ENCODE peak calls at places on chromosomes 1 and 21, in five cellular contexts. V is psoas muscle, N is cardiac muscle cell, A is neural progenitor cell, I is suprapubic skin. B is an unnamed sample. For H3K4me1, the result is how much of the 10 kb centered on the place peaks cover.

GRCh38 chr1:51575406-51576084 is 41.3 kb upstream of the OSBPL9 start:
- DNase-seq in V (no peak), N (no peak), A (no peak), I (no peak), B (no peak)

GRCh38 chr1:78069784-78070183 is 24.0 kb downstream of the GIPC2 start:
- DNase-seq in V (no peak), N (no peak), A (no peak), I (no peak), B (no peak)

GRCh38 chr1:214216779-214217178 is 64.2 kb upstream of the SMYD2 start:
- DNase-seq in V (no peak), N (no peak), A (no peak), I (no peak), B (no peak)

GRCh38 chr1:156160744-156161181 is 7.4 kb downstream of the SEMA4A start:
- DNase-seq in V (peak), N (peak), A (peak), I (peak), B (peak)

GRCh38 chr1:64038965-64039926 is 164.2 kb upstream of the UBE2U start:
- DNase-seq in V (peak), N (peak), A (peak), I (peak), B (no peak)

GRCh38 chr1:229433364-229434004 is 410 bp downstream of the ACTA1 start:
- DNase-seq in V (no peak), N (no peak), A (no peak), I (no peak), B (no peak)

GRCh38 chr1:100353073-100353801 is 931 bp downstream of the CDC14A start:
- DNase-seq in V (no peak), N (no peak), A (peak), I (no peak), B (peak)

GRCh38 chr1:207414606-207415108 is 39.5 kb upstream of the CR2 start:
- DNase-seq in V (no peak), N (no peak), A (no peak), I (no peak), B (no peak)

GRCh38 chr1:179876289-179876715 is 1.3 kb downstream of the TOR1AIP2 start:
- DNase-seq in V (no peak), N (no peak), A (no peak), I (no peak), B (no peak)

GRCh38 chr21:45950740-45951515 is 30.6 kb upstream of the COL6A1 start:
- DNase-seq in V (peak), N (no peak), A (no peak), I (peak), B (no peak)

GRCh38 chr1:32874860-32875793 is 4.4 kb upstream of the FNDC5 start:
- DNase-seq in V (no peak), N (no peak), A (no peak), I (no peak), B (no peak)

GRCh38 chr1:92902406-92902744 is 58.9 kb downstream of the DIPK1A start:
- DNase-seq in V (no peak), N (no peak), A (no peak), I (no peak), B (no peak)

GRCh38 chr1:92367496-92367895 is 68.6 kb downstream of the RPAP2 start:
- DNase-seq in V (no peak), N (no peak), A (no peak), I (no peak), B (no peak)

GRCh38 chr1:226737819-226738420 is 1.2 kb downstream of the ITPKB start:
- DNase-seq in V (peak), N (peak), A (peak), I (peak), B (peak)

DNA sequence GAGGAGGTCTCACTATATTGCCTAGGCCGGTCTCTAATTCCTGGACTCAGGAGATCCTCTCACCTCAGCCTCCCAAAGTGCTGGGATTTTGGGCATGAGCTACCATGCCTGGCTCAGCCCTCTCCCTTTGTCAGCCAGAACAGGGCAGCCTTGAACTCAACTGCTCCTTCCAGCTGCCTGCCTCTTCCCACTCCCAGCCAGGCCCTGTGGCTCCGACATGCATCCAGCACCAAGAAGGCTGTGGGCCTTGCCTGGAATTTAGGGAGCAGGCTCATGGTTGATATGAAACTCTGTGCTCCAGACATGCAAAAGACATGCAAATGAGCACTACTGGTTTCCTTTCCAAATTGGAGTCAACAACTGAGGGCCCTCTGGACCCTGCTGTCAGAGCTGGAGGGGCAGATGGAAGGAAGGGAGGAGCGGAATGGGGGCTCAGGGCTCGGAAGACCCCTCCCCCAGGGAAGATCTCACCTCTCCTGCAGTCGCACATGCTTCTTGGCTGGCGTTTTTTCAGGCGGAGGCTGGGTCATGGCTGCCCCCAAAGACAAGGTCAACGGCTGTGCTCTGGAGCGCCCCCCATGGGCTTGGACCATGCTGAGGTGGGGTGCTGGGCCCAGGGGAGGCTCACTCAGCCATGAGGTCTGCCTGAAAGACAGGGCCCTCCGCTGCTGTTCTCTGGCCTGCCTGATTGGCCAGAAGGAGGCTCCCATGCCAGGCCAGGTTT is 1.4 kb downstream of the PTPN7 start:
- DNase-seq in V (no peak), N (no peak), A (no peak), I (no peak), B (no peak)
- TF ChIP-seq CTCF in V (no peak), N (no peak), A (no peak), I (no peak), B (no peak)

DNA sequence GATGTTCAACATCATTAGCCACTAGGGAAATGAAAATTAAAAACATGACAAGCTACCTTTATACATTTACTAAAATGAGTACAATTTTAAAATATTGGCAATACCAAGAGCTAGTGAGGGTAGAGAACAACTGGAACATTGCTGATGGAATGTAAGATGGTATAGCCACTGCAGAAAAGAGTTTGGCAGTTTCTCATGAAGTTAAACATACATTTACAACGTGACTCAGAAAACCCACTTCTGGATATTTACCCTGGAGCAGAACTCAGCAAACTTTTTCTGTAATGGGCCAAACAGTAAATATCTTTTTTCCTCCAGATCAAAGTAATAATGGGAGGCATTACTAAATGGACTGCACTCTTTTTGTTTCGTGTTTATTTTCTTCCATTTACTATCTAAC is 22.1 kb downstream of the LPGAT1 start:
- DNase-seq in V (no peak), N (no peak), A (no peak), I (no peak), B (no peak)
- H3K4me3 ChIP-seq in V (no peak), N (no peak), A (no peak), I (no peak), B (no peak)

GRCh38 chr1:11938722-11939526 is 4.4 kb downstream of the PLOD1 start:
- DNase-seq in V (peak), N (no peak), A (no peak), I (no peak), B (no peak)

GRCh38 chr1:11931845-11932244 is 2.7 kb upstream of the PLOD1 start:
- DNase-seq in V (no peak), N (no peak), A (no peak), I (no peak), B (no peak)

GRCh38 chr1:11930571-11931445 is 3.7 kb upstream of the PLOD1 start:
- DNase-seq in V (no peak), N (no peak), A (no peak), I (no peak), B (no peak)

GRCh38 chr1:11934295-11935039 is at the start of gene PLOD1:
- DNase-seq in V (peak), N (peak), A (peak), I (peak), B (peak)

DNA sequence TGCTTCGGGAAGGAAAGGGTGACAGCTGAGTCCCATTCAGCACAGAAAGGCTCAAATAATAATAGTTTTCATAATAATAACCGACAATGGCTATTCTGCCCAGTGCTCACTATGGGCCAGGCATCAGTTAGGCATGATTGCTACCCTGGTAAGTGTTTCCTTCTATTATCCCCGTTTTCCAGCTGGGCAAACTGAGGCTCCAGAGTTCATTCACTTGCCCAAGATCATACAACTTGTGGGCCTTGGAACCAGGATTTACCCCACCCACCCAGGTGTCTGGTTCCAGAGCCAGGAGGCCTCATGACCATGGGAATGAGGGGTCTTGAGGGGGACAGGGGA is 492 bp downstream of the PLOD1 start:
- DNase-seq in V (no peak), N (no peak), A (no peak), I (no peak), B (no peak)
- H3K4me1 ChIP-seq in V (half or more), N (under half), A (under half), I (under half), B (under half)

DNA sequence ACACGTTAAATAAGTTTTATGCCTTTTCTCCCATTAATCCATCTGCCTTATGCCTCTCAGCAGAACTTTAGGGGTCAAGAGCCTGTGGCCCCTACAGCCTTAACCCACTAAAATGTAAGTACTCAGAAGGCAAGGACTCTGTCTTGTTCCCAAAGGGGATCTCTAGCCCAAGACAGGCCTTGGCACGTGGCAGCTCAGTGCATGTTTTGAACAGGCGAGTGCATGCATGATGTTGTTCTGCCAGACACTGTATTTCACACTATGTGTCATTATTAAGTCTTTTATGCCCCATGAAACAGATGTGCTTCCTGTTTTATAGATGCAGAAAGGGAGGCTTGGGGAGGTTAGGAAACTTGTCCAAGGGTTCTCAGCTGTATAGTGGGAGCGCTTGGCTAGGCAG is 102.8 kb downstream of the ETS2 start:
- DNase-seq in V (no peak), N (no peak), A (no peak), I (peak), B (no peak)
- TF ChIP-seq CTCF in V (no peak), N (no peak), A (no peak), I (no peak), B (no peak)

GRCh38 chr1:39899611-39900538 is 1.8 kb downstream of the MYCL start:
- DNase-seq in V (no peak), N (no peak), A (no peak), I (no peak), B (no peak)
- H3K4me3 ChIP-seq in V (no peak), N (peak), A (peak), I (peak), B (no peak)

GRCh38 chr1:151989131-151989868 is 4.4 kb downstream of the S100A10 start:
- DNase-seq in V (peak), N (no peak), A (no peak), I (peak), B (peak)
- H3K4me1 ChIP-seq in V (under half), N (under half), A (under half), I (half or more), B (half or more)

GRCh38 chr1:222127526-222128152 is 385.8 kb upstream of the DUSP10 start:
- DNase-seq in V (no peak), N (no peak), A (no peak), I (no peak), B (no peak)

GRCh38 chr1:222127096-222127495 is 385.2 kb upstream of the DUSP10 start:
- DNase-seq in V (no peak), N (no peak), A (no peak), I (no peak), B (no peak)

GRCh38 chr1:222126052-222126451 is 384.2 kb upstream of the DUSP10 start:
- DNase-seq in V (no peak), N (no peak), A (no peak), I (no peak), B (peak)

GRCh38 chr1:222129041-222129440 is 387.2 kb upstream of the DUSP10 start:
- DNase-seq in V (no peak), N (no peak), A (no peak), I (no peak), B (no peak)

GRCh38 chr1:222124602-222125001 is 382.7 kb upstream of the DUSP10 start:
- DNase-seq in V (no peak), N (no peak), A (peak), I (no peak), B (no peak)
- TF ChIP-seq CTCF in V (no peak), N (peak), A (peak), I (no peak), B (no peak)

GRCh38 chr1:6038603-6039002 is 7.1 kb upstream of the KCNAB2 start:
- DNase-seq in V (no peak), N (no peak), A (no peak), I (no peak), B (no peak)
- H3K4me3 ChIP-seq in V (no peak), N (no peak), A (no peak), I (no peak), B (no peak)

GRCh38 chr21:44909719-44910118 is 11.0 kb downstream of the ITGB2 start:
- DNase-seq in V (no peak), N (no peak), A (no peak), I (no peak), B (no peak)

GRCh38 chr21:44911066-44911383 is 9.7 kb downstream of the ITGB2 start:
- DNase-seq in V (no peak), N (no peak), A (no peak), I (no peak), B (no peak)

GRCh38 chr21:44910229-44911065 is 10.3 kb downstream of the ITGB2 start:
- DNase-seq in V (no peak), N (no peak), A (no peak), I (no peak), B (no peak)

GRCh38 chr21:44912158-44912473 is 8.6 kb downstream of the ITGB2 start:
- DNase-seq in V (no peak), N (no peak), A (no peak), I (no peak), B (peak)

GRCh38 chr21:44911384-44912157 is 9.1 kb downstream of the ITGB2 start:
- DNase-seq in V (peak), N (no peak), A (no peak), I (no peak), B (peak)
- H3K4me1 ChIP-seq in V (under half), N (under half), A (under half), I (under half), B (under half)

GRCh38 chr1:154624756-154625643 is 17.0 kb upstream of the ADAR start:
- DNase-seq in V (no peak), N (no peak), A (no peak), I (no peak), B (no peak)
- TF ChIP-seq CTCF in V (no peak), N (no peak), A (no peak), I (no peak), B (no peak)

B was measured in mucosa of descending colon.